ENCODE peak calls at places on chromosomes 4 and X, in five cellular contexts. L is tibial nerve, X is Panc1, I is SK-N-SH, A is A673. F is an unnamed sample.

GRCh38 chr4:107843394-107843793 is 18.7 kb downstream of the SGMS2 start:
- DNase-seq in I (no peak), L (no peak), X (no peak), A (no peak), F (no peak)

GRCh38 chrX:100350704-100351489 is 59.2 kb downstream of the PCDH19 start:
- DNase-seq in I (no peak), L (no peak), X (no peak), A (no peak), F (no peak)

GRCh38 chrX:41824551-41824950 is 98.8 kb downstream of the CASK start:
- DNase-seq in X (no peak), I (no peak), A (no peak), L (no peak), F (no peak)

GRCh38 chr4:77072195-77072753 is 3.5 kb downstream of the CCNI start:
- DNase-seq in X (no peak), I (no peak), L (no peak), A (no peak), F (no peak)

GRCh38 chr4:112276113-112276512 is 9.6 kb downstream of the TIFA start:
- DNase-seq in L (no peak), A (no peak), I (no peak), X (no peak), F (no peak)

GRCh38 chr4:26272654-26273307 is 48.0 kb upstream of the RBPJ start:
- DNase-seq in L (no peak), A (no peak), I (no peak), X (no peak), F (no peak)

GRCh38 chr4:2250764-2251072 is 8.8 kb upstream of the HAUS3 start:
- DNase-seq in L (peak; percentile 2), A (no peak), I (peak; percentile 25), X (no peak), F (peak; percentile 15)

GRCh38 chrX:136193771-136194170 is 46.4 kb downstream of the FHL1 start:
- DNase-seq in X (no peak), I (no peak), L (no peak), A (no peak), F (no peak)

GRCh38 chrX:15680401-15680800 is 15.8 kb upstream of the CLTRN start:
- DNase-seq in I (no peak), A (no peak), L (no peak), X (no peak), F (no peak)

GRCh38 chrX:87005885-87006284 is 511.7 kb upstream of the KLHL4 start:
- DNase-seq in L (no peak), I (no peak), X (no peak), A (no peak), F (no peak)

GRCh38 chr4:148649669-148650331 is 207.6 kb upstream of the NR3C2 start:
- DNase-seq in X (no peak), I (no peak), L (no peak), A (peak; percentile 3), F (no peak)

GRCh38 chr4:125187621-125188176 is 127.1 kb upstream of the FAT4 start:
- DNase-seq in I (no peak), A (no peak), X (no peak), L (no peak), F (no peak)

GRCh38 chrX:150649096-150649870 is 43.9 kb upstream of the MTMR1 start:
- DNase-seq in A (no peak), X (no peak), I (no peak), L (peak; percentile 5), F (peak; percentile 12)

GRCh38 chrX:104351173-104351769 is 96.5 kb upstream of the ESX1 start:
- DNase-seq in I (no peak), X (peak; percentile 24), A (peak; percentile 52), L (no peak), F (no peak)

DNA sequence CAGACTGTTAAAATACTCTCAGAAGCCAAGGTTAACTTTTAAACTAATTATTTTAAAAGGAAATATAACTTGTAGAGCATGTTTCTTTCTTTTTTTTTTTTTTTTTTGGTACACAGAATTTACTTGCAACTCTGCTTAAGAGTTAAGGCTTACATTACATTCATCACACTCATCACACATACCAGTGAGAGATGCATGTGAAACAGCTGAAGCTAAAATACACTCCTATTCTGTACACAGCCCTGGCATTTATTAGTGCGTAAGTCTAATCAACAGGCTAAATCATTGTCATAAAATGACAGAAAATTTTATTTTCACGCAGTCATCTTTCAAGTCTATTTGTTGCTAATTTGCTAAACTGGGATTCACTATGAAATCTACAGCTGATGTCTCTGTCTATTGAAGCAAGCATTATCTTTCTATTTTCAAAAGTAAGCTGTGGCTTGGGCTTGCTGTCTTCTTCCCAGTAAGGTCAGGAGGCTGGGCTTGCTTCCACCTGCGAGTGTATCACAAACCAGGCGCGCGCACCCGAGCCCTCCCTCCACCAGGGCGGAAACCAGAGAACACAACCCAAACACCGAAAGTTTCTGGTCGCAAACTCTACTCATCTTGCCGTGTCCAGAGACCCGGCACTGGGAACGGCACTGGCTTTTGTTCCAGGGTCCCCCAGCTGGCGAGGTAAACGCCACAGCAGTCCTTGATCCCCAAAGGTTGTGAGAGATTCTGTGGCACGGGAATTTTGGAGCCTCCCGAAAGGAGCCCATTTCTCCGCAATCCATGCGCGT is 3.9 kb downstream of the MAML3 start:
- DNase-seq in X (no peak), A (peak; percentile 61), I (peak; percentile 55), L (peak; percentile 68), F (peak; percentile 72)
- TF ChIP-seq CTCF in X (no peak), A (no peak), I (no peak), L (peak; percentile 44), F (no peak)

DNA sequence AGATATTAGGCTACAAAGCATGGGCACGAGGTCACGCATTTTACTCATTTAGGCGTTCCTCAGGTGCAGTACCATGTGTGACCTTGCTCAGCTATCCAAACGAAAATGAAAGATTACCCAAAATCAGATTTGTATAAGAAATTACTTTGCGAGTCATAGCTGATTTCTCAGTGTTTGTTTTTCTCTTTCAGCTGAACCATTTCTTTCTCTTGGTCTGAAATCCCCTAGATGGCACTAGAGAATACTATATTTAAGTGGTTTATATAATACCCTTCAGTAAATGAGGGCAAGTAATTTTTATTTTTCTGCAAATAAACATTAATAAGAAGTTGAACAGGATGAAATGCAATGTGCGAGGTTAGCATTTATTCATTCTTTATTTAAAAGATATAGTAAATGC is 496.6 kb downstream of the STIM2 start:
- DNase-seq in A (peak; percentile 14), X (no peak), L (no peak), I (no peak), F (no peak)
- TF ChIP-seq CTCF in A (peak; percentile 55), X (peak; percentile 42), L (no peak), I (peak; percentile 51), F (peak; percentile 16)

GRCh38 chr4:128940966-128941365 is 131.5 kb downstream of the JADE1 start:
- DNase-seq in I (no peak), A (peak; percentile 22), L (no peak), X (no peak), F (no peak)
- TF ChIP-seq CTCF in I (no peak), A (no peak), L (no peak), X (no peak), F (no peak)

GRCh38 chr4:163591614-163592020 is 97.1 kb downstream of the TMA16 start:
- DNase-seq in X (no peak), A (no peak), L (no peak), I (no peak), F (no peak)

GRCh38 chr4:163590103-163590502 is 95.6 kb downstream of the TMA16 start:
- DNase-seq in X (no peak), I (no peak), L (no peak), A (no peak), F (no peak)

GRCh38 chr4:163592207-163592606 is 97.7 kb downstream of the TMA16 start:
- DNase-seq in I (no peak), A (peak; percentile 25), L (no peak), X (no peak), F (no peak)

GRCh38 chr4:163590609-163591264 is 96.2 kb downstream of the TMA16 start:
- DNase-seq in A (no peak), L (no peak), X (no peak), I (no peak), F (no peak)

DNA sequence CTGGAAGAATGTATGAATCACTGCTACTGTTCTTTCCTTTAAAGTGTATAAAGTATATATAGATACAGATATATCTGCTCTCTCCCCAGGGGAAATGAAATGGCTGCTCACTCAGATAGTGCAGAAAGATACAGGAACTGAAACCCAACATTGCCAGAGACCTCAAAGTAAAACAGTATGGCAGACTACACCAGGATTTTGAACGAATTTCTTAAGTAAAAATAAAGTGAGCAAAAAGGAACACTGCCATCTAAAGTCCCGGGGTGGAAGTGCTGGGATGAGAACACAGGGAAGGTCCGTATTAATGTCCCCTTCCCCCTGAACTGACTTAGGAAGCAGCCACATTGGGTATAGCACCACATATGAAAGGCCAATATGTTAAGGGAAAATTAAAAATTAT is 93.4 kb downstream of the TMA16 start:
- DNase-seq in A (peak; percentile 18), L (no peak), I (peak; percentile 16), X (no peak), F (no peak)
- TF ChIP-seq CTCF in A (peak; percentile 36), L (no peak), I (peak; percentile 46), X (peak; percentile 24), F (peak; percentile 37)

DNA sequence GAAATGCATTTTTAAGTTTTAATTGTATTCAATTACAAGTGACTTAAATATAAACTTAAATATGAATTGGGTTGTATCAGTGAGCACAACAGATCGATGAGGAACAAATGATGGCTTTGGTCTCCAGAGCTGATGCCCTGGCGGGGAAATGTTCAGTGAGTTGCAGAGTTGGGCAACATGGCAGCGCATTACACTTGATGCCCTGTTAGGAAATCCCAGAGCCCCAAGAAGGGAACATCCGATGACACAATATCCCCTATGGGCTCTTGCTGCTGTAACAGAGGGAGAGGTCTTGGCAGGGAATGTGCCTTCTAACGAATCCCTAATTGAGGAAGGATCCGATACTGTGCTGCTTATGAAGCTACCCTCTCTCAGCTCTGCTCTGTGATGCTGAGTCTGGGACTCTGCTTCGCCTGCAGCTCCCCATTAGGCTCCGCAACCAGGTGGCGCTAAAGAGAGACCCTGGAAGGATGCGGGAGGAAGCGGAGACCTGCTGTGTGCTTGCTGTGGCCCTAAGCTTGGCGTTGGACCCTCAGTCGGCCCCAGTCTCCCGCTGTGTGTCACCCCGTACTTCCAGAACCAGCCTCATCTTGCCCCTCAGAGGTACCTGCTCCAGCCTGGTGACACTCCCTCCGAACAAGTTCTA is 38.9 kb downstream of the PDHA1 start:
- DNase-seq in X (no peak), L (peak; percentile 22), I (peak; percentile 38), A (peak; percentile 71), F (peak; percentile 75)
- TF ChIP-seq CTCF in X (peak; percentile 76), L (no peak), I (peak; percentile 48), A (peak; percentile 80), F (peak; percentile 31)

GRCh38 chr4:184722798-184723197 is 11.1 kb downstream of the CENPU start:
- DNase-seq in L (no peak), A (peak; percentile 29), I (no peak), X (no peak), F (no peak)
- TF ChIP-seq CTCF in L (no peak), A (peak; percentile 39), I (no peak), X (peak; percentile 25), F (no peak)

DNA sequence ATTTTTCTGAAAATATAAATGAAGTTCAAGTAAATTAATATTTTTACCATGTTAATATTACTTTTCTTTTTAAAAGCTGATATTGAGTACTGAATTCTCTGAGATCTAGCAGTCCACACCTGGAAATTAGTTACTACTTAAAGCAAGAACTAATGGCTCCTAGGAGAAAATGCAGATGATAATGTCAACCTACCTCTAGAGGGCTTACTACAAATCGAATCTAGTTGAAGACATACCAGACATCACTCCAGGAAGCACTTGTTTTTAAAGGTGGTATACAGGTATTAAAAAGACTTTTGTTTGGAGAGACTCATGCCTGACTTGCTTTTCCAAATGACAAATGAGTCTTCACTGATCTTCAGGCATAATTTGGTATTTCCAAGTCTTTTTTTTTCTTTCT is 516.4 kb upstream of the BOD1L1 start:
- DNase-seq in L (no peak), A (no peak), I (no peak), X (no peak), F (no peak)
- TF ChIP-seq CTCF in L (no peak), A (peak; percentile 33), I (peak; percentile 24), X (no peak), F (no peak)

F was measured in glutamatergic neuron.